ENCODE peak calls at places on chromosomes 5 and 9, in six cellular contexts. One of them, this sample, is unnamed.

GRCh38 chr5:59772206-59772605 is 121.3 kb downstream of the PDE4D start:
- DNase-seq in HepG2: no peak
- DNase-seq in CD4-positive, alpha-beta T cell: no peak
- DNase-seq in GM04504: no peak
- DNase-seq in IMR-90: no peak
- DNase-seq in NCI-H1694 treated with DMSO at 0.1 percent for 48 hours: no peak
- DNase-seq in this sample: no peak

GRCh38 chr5:106415541-106415940 is 1255.2 kb downstream of the EFNA5 start:
- DNase-seq in HepG2: no peak
- DNase-seq in CD4-positive, alpha-beta T cell: no peak
- DNase-seq in GM04504: peak
- DNase-seq in IMR-90: peak
- DNase-seq in NCI-H1694 treated with DMSO at 0.1 percent for 48 hours: no peak
- DNase-seq in this sample: no peak

GRCh38 chr9:17742065-17742464 is 163.2 kb downstream of the SH3GL2 start:
- DNase-seq in HepG2: no peak
- DNase-seq in CD4-positive, alpha-beta T cell: no peak
- DNase-seq in GM04504: no peak
- DNase-seq in IMR-90: no peak
- DNase-seq in NCI-H1694 treated with DMSO at 0.1 percent for 48 hours: no peak
- DNase-seq in this sample: no peak

GRCh38 chr9:93234600-93234999 is 50.7 kb downstream of the WNK2 start:
- DNase-seq in HepG2: no peak
- DNase-seq in CD4-positive, alpha-beta T cell: no peak
- DNase-seq in GM04504: no peak
- DNase-seq in IMR-90: no peak
- DNase-seq in NCI-H1694 treated with DMSO at 0.1 percent for 48 hours: no peak
- DNase-seq in this sample: no peak

GRCh38 chr5:33781286-33781685 is 110.5 kb downstream of the ADAMTS12 start:
- DNase-seq in HepG2: no peak
- DNase-seq in CD4-positive, alpha-beta T cell: no peak
- DNase-seq in GM04504: peak
- DNase-seq in IMR-90: peak
- DNase-seq in NCI-H1694 treated with DMSO at 0.1 percent for 48 hours: no peak
- DNase-seq in this sample: no peak

GRCh38 chr5:54702470-54702869 is 184.9 kb downstream of the SNX18 start:
- DNase-seq in HepG2: no peak
- DNase-seq in CD4-positive, alpha-beta T cell: no peak
- DNase-seq in GM04504: no peak
- DNase-seq in IMR-90: peak
- DNase-seq in NCI-H1694 treated with DMSO at 0.1 percent for 48 hours: no peak
- DNase-seq in this sample: no peak

GRCh38 chr9:38380872-38381534 is 11.5 kb upstream of the ALDH1B1 start:
- DNase-seq in HepG2: peak
- DNase-seq in CD4-positive, alpha-beta T cell: no peak
- DNase-seq in GM04504: no peak
- DNase-seq in IMR-90: no peak
- DNase-seq in NCI-H1694 treated with DMSO at 0.1 percent for 48 hours: no peak
- DNase-seq in this sample: no peak

GRCh38 chr9:129954868-129955550 is 88.0 kb downstream of the FNBP1 start:
- DNase-seq in HepG2: no peak
- DNase-seq in CD4-positive, alpha-beta T cell: no peak
- DNase-seq in GM04504: no peak
- DNase-seq in IMR-90: peak
- DNase-seq in NCI-H1694 treated with DMSO at 0.1 percent for 48 hours: no peak
- DNase-seq in this sample: no peak

GRCh38 chr5:1751026-1751863 is 48.4 kb downstream of the MRPL36 start:
- DNase-seq in HepG2: no peak
- DNase-seq in CD4-positive, alpha-beta T cell: no peak
- DNase-seq in GM04504: no peak
- DNase-seq in IMR-90: no peak
- DNase-seq in NCI-H1694 treated with DMSO at 0.1 percent for 48 hours: no peak
- DNase-seq in this sample: no peak

GRCh38 chr9:87556821-87557220 is 59.2 kb downstream of the DAPK1 start:
- DNase-seq in HepG2: no peak
- DNase-seq in CD4-positive, alpha-beta T cell: no peak
- DNase-seq in GM04504: no peak
- DNase-seq in IMR-90: no peak
- DNase-seq in NCI-H1694 treated with DMSO at 0.1 percent for 48 hours: no peak
- DNase-seq in this sample: no peak